ENCODE peak calls at places on chromosomes 16 and 17, in seven cellular contexts. D is uterus, V is H54, H is K562, K is stomach, T is IMR-90, N is Peyer's patch. X is an unnamed sample.

GRCh38 chr17:1720856-1721386 is 3.6 kb upstream of the WDR81 start:
- DNase-seq in T (peak; percentile 56), V (no peak), D (peak; percentile 71), N (peak; percentile 91), H (no peak), K (peak; percentile 72), X (peak; percentile 71)

GRCh38 chr17:37234106-37234505 is 141.7 kb upstream of the C17orf78 start:
- DNase-seq in V (no peak), H (no peak), T (peak; percentile 4), N (no peak), K (no peak), D (no peak), X (no peak)

GRCh38 chr17:20266806-20267458 is 200.4 kb downstream of the LGALS9B start:
- DNase-seq in T (peak; percentile 91), N (no peak), H (peak; percentile 23), V (peak; percentile 13), K (no peak), D (no peak), X (peak; percentile 82)

GRCh38 chr16:56776562-56776961 is 46.6 kb downstream of the NUP93 start:
- DNase-seq in K (peak; percentile 66), T (no peak), N (no peak), H (no peak), V (no peak), D (peak; percentile 24), X (no peak)

GRCh38 chr17:13746379-13746778 is 144.7 kb upstream of the HS3ST3A1 start:
- DNase-seq in D (no peak), H (no peak), V (no peak), N (no peak), K (no peak), T (no peak), X (no peak)

GRCh38 chr17:59219992-59220327 is 351 bp upstream of the GDPD1 start:
- DNase-seq in H (no peak), K (no peak), N (no peak), T (no peak), V (no peak), D (no peak), X (no peak)

GRCh38 chr17:67974598-67975066 is 21.6 kb downstream of the C17orf58 start:
- DNase-seq in N (no peak), T (no peak), V (no peak), K (no peak), H (no peak), D (no peak), X (no peak)

GRCh38 chr16:76059186-76059585 is 218.0 kb upstream of the CNTNAP4 start:
- DNase-seq in V (no peak), H (no peak), T (no peak), K (no peak), D (no peak), N (no peak), X (no peak)

GRCh38 chr16:59296002-59296401 is 561.9 kb upstream of the GOT2 start:
- DNase-seq in H (no peak), K (no peak), N (no peak), V (no peak), D (no peak), T (no peak), X (no peak)

GRCh38 chr17:50283714-50284432 is 9.6 kb downstream of the TMEM92 start:
- DNase-seq in N (no peak), D (no peak), V (no peak), K (no peak), T (no peak), H (no peak), X (no peak)

GRCh38 chr16:11572301-11572995 is 14.3 kb downstream of the LITAF start:
- DNase-seq in N (peak; percentile 76), K (no peak), D (no peak), H (no peak), V (no peak), T (no peak), X (no peak)

GRCh38 chr17:48630925-48631692 is 5.0 kb upstream of the HOXB9 start:
- DNase-seq in H (peak; percentile 82), V (no peak), N (peak; percentile 67), T (no peak), K (no peak), D (no peak), X (peak; percentile 76)

GRCh38 chr16:84158455-84158854 is 13.3 kb downstream of the DNAAF1 start:
- DNase-seq in N (no peak), H (no peak), T (no peak), V (no peak), K (no peak), D (no peak), X (no peak)

GRCh38 chr16:48501516-48502377 is 108.2 kb downstream of the N4BP1 start:
- DNase-seq in V (no peak), D (no peak), H (peak; percentile 25), T (no peak), N (peak; percentile 42), K (no peak), X (no peak)

GRCh38 chr17:39236383-39236927 is 10.7 kb upstream of the STAC2 start:
- DNase-seq in T (no peak), V (no peak), K (no peak), D (no peak), N (no peak), H (no peak), X (no peak)

GRCh38 chr17:68937890-68938514 is 17.2 kb downstream of the ABCA8 start:
- DNase-seq in T (no peak), K (no peak), D (no peak), N (no peak), H (no peak), V (no peak), X (no peak)

DNA sequence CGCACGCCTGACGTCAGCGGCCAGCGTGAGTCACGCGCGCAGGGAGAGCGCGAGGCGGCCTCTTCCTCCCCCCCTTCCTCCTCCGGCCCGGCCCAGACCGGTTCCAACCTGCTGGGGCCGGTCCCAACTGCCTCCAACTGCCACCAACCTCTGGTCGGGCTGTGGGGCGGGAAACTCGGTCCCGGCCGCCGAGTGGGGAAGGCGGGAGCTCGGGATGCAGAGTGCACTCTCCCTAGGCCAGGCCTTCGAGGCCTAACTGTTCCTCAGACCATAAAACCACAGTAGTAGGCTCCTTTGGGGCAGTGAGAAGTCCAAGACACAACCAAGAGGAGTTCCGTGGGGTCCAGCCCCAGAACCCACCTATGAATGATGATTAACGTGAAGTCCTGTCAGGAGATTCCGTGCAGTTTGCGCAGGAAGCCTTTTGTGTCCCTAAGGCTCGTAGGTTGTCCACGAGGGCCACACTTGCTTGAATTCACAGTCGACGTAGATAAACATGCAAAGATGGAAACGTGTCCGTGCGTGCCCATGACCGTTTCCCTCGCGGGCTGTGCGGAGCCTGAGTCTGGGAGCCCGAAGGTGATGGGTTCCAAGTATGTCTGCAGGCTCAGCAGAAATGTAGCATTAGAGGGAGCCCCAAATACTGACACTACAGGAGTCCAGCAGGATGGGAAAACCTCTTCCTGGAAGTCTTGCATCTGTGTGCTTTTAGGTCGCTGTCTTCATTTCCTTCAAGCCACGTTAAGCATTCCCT is 587 bp downstream of the UNK start:
- DNase-seq in H (peak; percentile 86), T (peak; percentile 86), N (peak; percentile 95), D (peak; percentile 94), V (peak; percentile 70), K (peak; percentile 94), X (peak; percentile 98)
- TF ChIP-seq POLR2A in H (peak; percentile 90), T (peak; percentile 41), N (peak; percentile 63), D (peak; percentile 65), V (peak; percentile 65), K (no peak), X (peak; percentile 83)

GRCh38 chr17:35129973-35130351 is 8.5 kb downstream of the FNDC8 start:
- DNase-seq in D (no peak), V (no peak), T (peak; percentile 40), N (no peak), K (no peak), H (no peak), X (no peak)

GRCh38 chr17:35135322-35135721 is 6.8 kb downstream of the NLE1 start:
- DNase-seq in V (no peak), N (no peak), H (no peak), K (no peak), T (no peak), D (no peak), X (peak; percentile 12)

GRCh38 chr17:35132099-35132498 is 10.0 kb downstream of the NLE1 start:
- DNase-seq in D (no peak), H (no peak), K (no peak), V (no peak), T (no peak), N (peak; percentile 54), X (no peak)

GRCh38 chr17:35130392-35130791 is 9.0 kb downstream of the FNDC8 start:
- DNase-seq in K (no peak), T (no peak), D (no peak), N (no peak), V (no peak), H (no peak), X (no peak)

GRCh38 chr17:35132816-35133550 is 9.1 kb downstream of the NLE1 start:
- DNase-seq in T (no peak), N (no peak), K (no peak), H (no peak), V (no peak), D (no peak), X (no peak)
- TF ChIP-seq POLR2A in T (no peak), N (no peak), K (no peak), H (no peak), V (no peak), D (no peak), X (no peak)

GRCh38 chr16:89921131-89921698 is 1.9 kb upstream of the TUBB3 start:
- DNase-seq in D (no peak), N (no peak), V (no peak), T (no peak), H (no peak), K (no peak), X (no peak)

GRCh38 chr16:89919535-89920406 is 1.1 kb downstream of the MC1R start:
- DNase-seq in H (no peak), N (no peak), T (no peak), V (no peak), D (no peak), K (no peak), X (no peak)

GRCh38 chr16:89917773-89918452 is 749 bp upstream of the MC1R start:
- DNase-seq in N (peak; percentile 94), H (peak; percentile 41), V (peak; percentile 93), D (peak; percentile 60), T (peak; percentile 73), K (peak; percentile 77), X (peak; percentile 71)

GRCh38 chr16:89920723-89921122 is 2.1 kb downstream of the MC1R start:
- DNase-seq in K (no peak), T (peak; percentile 47), H (no peak), N (no peak), V (no peak), D (no peak), X (no peak)

GRCh38 chr16:89918453-89919347 is at the start of gene MC1R:
- DNase-seq in D (no peak), N (no peak), T (peak; percentile 21), H (peak; percentile 88), K (no peak), V (no peak), X (peak; percentile 50)
- TF ChIP-seq POLR2A in D (no peak), N (no peak), T (no peak), H (peak; percentile 13), K (no peak), V (no peak), X (no peak)

GRCh38 chr17:16026895-16027294 is 27.3 kb downstream of the TTC19 start:
- DNase-seq in H (no peak), V (no peak), D (no peak), K (no peak), T (no peak), N (no peak), X (no peak)
- TF ChIP-seq POLR2A in H (no peak), V (no peak), D (no peak), K (no peak), T (no peak), N (no peak), X (peak; percentile 6)

GRCh38 chr17:42288985-42289862 is 926 bp downstream of the STAT5A start:
- DNase-seq in K (peak; percentile 55), T (no peak), D (peak; percentile 38), H (peak; percentile 83), V (no peak), N (peak; percentile 77), X (peak; percentile 61)
- TF ChIP-seq POLR2A in K (no peak), T (no peak), D (no peak), H (peak; percentile 76), V (no peak), N (no peak), X (peak; percentile 61)

X was measured in erythroblast.